ENCODE peak calls at places on chromosomes 12 and 14, in nine cellular contexts. S is PC-9, G is IMR-90, Q is neural progenitor cell, D is ascending aorta, N is endothelial cell of umbilical vein, J is HCT116, I is psoas muscle, V is WERI-Rb-1. T is an unnamed sample.

GRCh38 chr12:108594-108993 is 42.0 kb downstream of the IQSEC3 start:
- DNase-seq in D (no peak), Q (no peak), N (no peak), J (no peak), S (peak; percentile 33), I (peak; percentile 72), V (no peak), G (no peak), T (no peak)

GRCh38 chr12:53725824-53726223 is 1.4 kb downstream of the CALCOCO1 start:
- DNase-seq in D (no peak), G (peak; percentile 19), J (no peak), N (no peak), S (peak; percentile 40), I (no peak), Q (no peak), V (no peak), T (no peak)

GRCh38 chr12:71599213-71599612 is 64.4 kb downstream of the ZFC3H1 start:
- DNase-seq in G (no peak), S (no peak), I (no peak), V (no peak), Q (no peak), D (no peak), N (no peak), J (no peak), T (no peak)

GRCh38 chr12:8697120-8697475 is 693 bp upstream of the RIMKLB start:
- DNase-seq in S (no peak), Q (peak; percentile 70), I (peak; percentile 59), V (no peak), G (peak; percentile 27), N (peak; percentile 62), J (no peak), D (peak; percentile 64), T (peak; percentile 66)

GRCh38 chr14:63229330-63230059 is 25.3 kb downstream of the RHOJ start:
- DNase-seq in S (no peak), N (peak; percentile 88), J (no peak), Q (no peak), G (no peak), I (no peak), D (no peak), V (no peak), T (no peak)

GRCh38 chr14:99752486-99753121 is 40.6 kb upstream of the EML1 start:
- DNase-seq in J (no peak), S (peak; percentile 37), G (peak; percentile 76), I (no peak), V (no peak), D (no peak), N (peak; percentile 93), Q (no peak), T (no peak)

GRCh38 chr14:98187302-98187701 is 1084.7 kb downstream of the BCL11B start:
- DNase-seq in I (no peak), V (no peak), J (no peak), S (no peak), N (no peak), G (no peak), D (no peak), Q (no peak), T (no peak)

GRCh38 chr12:54147606-54148005 is 41.2 kb downstream of the SMUG1 start:
- DNase-seq in G (no peak), N (no peak), J (no peak), D (no peak), S (no peak), V (no peak), I (no peak), Q (no peak), T (no peak)

GRCh38 chr12:12671850-12672660 is 23.9 kb downstream of the GPR19 start:
- DNase-seq in I (no peak), D (no peak), Q (no peak), N (no peak), S (no peak), G (peak; percentile 65), V (no peak), J (no peak), T (no peak)

GRCh38 chr12:4267904-4268548 is 5.5 kb upstream of the CCND2 start:
- DNase-seq in I (no peak), D (no peak), N (peak; percentile 33), Q (no peak), S (no peak), V (no peak), J (no peak), G (no peak), T (no peak)
- H3K4me3 ChIP-seq in I (no peak overlapping the region), D (peak overlapping the region; percentile 78), N (no peak overlapping the region), Q (peak overlapping the region; percentile 82), S (no peak overlapping the region), V (no peak overlapping the region), J (no peak overlapping the region), G (no peak overlapping the region), T (no peak overlapping the region)

DNA sequence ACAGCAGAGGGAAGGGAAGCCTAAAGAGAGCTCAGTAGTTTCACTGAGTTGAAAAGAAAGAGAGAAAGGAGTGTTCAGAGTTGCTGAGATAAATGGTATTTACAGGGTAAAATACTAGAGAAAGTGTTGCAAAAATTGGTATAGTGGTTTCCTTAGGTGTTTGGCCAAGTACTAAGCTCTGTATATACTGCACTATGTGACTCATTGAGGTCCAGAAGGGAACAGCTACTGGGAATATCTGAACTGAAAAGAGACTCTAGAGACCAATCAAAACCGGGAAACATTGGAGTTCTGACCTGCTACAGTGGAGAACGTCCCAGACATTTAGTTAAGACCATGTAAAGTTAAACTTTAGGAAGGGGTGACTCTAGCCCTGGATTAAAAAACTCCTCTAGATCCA is 42.7 kb upstream of the ALX1 start:
- DNase-seq in J (no peak), I (no peak), N (no peak), S (no peak), V (no peak), Q (no peak), D (no peak), G (no peak), T (no peak)
- H3K9me3 ChIP-seq in J (peaks cover 8% of the 10 kb centered on the region), I (no peaks in the 10 kb centered on the region), N (no peaks in the 10 kb centered on the region), S (no peaks in the 10 kb centered on the region), V (no peaks in the 10 kb centered on the region), Q (no peaks in the 10 kb centered on the region), D (no peaks in the 10 kb centered on the region), G (no peaks in the 10 kb centered on the region), T (no peaks in the 10 kb centered on the region)

GRCh38 chr12:131829351-131829794 is 1.2 kb downstream of the MMP17 start:
- DNase-seq in V (no peak), Q (peak; percentile 52), I (no peak), S (no peak), J (no peak), G (no peak), N (no peak), D (no peak), T (no peak)

GRCh38 chr12:131829795-131830334 is 1.7 kb downstream of the MMP17 start:
- DNase-seq in D (no peak), I (no peak), Q (peak; percentile 36), J (no peak), V (no peak), S (no peak), G (no peak), N (no peak), T (peak; percentile 87)

GRCh38 chr12:131831021-131831571 is 2.9 kb downstream of the MMP17 start:
- DNase-seq in I (no peak), D (no peak), N (no peak), V (peak; percentile 84), S (peak; percentile 38), J (no peak), G (no peak), Q (no peak), T (peak; percentile 28)

GRCh38 chr12:131831635-131832041 is 3.4 kb downstream of the MMP17 start:
- DNase-seq in V (peak; percentile 61), N (no peak), Q (no peak), G (peak; percentile 53), I (peak; percentile 67), D (no peak), J (no peak), S (peak; percentile 23), T (no peak)

DNA sequence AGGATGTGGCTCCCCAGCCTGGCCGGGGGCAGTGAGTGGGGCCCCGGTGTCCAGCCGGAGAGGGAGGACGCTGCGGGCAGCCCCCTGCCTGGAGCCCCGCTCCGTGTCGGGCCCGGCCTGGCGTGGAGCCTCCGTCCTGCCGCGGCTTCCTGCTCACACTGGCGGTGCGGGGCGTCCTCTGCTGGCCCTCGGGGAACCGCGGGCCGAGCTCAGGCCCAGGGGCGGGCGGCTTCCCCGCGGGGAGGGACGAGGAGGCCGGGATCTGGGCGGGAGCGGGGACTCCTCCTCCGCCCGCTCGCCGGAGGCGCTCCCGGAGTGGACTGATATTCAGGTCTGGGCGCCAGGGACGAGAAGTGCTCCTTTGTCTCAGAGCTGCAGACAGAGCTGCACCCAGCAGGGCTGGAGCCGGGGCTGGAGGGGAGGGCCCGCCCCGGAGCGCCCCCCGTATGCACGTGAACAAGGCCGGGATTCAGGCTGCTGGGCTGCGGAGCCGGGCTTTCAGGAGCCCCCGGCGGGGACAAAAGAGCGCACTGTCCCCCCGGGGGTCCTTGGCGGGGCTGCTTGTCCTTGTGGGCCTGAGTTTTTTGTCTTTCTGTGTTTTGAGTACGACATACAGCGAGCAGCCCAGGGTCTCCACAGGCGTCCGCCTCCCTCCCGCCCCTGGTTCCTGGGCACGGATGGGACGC is 2.3 kb downstream of the MMP17 start:
- DNase-seq in J (peak; percentile 23), Q (peak; percentile 88), N (peak; percentile 70), I (peak; percentile 90), V (peak; percentile 85), G (peak; percentile 77), D (peak; percentile 79), S (peak; percentile 91), T (peak; percentile 60)
- TF ChIP-seq CTCF in J (peak; percentile 75), Q (peak; percentile 62), N (peak; percentile 62), I (peak; percentile 56), V (peak; percentile 73), G (peak; percentile 81), D (peak; percentile 56), S (peak; percentile 60), T (no peak)

GRCh38 chr14:72722201-72722785 is 171.6 kb downstream of the DPF3 start:
- DNase-seq in S (no peak), N (no peak), D (no peak), J (no peak), V (no peak), I (no peak), G (no peak), Q (no peak), T (no peak)

GRCh38 chr14:72721042-72721540 is 172.8 kb downstream of the DPF3 start:
- DNase-seq in D (no peak), V (no peak), Q (no peak), J (no peak), N (no peak), G (no peak), S (no peak), I (no peak), T (no peak)

GRCh38 chr14:72726444-72726843 is 167.5 kb downstream of the DPF3 start:
- DNase-seq in Q (no peak), V (no peak), I (no peak), S (no peak), N (no peak), J (no peak), D (no peak), G (peak; percentile 71), T (no peak)

DNA sequence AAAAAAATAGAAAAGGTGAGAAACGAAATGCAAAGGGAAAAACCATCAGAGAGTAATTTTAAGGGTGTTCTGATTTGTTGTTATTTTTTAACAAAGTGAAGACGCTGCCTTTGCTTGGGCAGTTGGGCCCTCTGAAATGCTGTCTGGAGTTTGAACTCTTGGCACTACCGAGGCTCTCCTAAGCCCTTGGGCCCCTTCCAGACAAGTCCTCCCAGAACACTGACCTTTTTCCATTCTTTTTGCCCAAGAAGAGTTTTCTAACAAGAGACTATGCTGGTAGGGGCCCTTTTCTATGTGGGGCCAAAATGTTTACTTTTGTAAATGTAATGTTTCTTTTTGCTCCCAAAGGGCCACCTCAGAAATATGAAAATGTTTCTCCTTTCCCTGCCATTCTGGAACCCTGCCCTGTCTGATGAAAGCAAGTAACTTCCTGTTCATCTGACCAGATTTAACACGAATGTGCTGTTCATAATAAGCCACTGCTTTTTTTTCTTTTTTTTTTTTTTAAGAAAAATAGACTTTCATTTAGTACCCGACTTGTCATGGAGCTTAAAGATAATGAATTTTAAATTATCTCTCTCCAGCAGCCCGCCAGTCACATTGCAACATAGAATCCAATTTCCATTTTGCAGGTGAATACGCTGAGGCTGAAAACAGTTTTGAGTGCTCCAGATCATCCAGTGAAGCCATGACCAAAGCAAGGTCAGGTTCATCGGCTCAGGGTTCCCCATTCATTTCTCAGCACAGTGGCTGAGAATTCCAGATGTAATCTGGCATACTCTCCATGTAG is 170.0 kb downstream of the DPF3 start:
- DNase-seq in V (no peak), Q (no peak), G (peak; percentile 44), I (no peak), N (peak; percentile 23), S (no peak), D (no peak), J (no peak), T (no peak)
- H3K4me3 ChIP-seq in V (no peak overlapping the region), Q (no peak overlapping the region), G (no peak overlapping the region), I (no peak overlapping the region), N (no peak overlapping the region), S (no peak overlapping the region), D (no peak overlapping the region), J (no peak overlapping the region), T (no peak overlapping the region)